ENCODE peak calls at places on chromosomes 5 and 9, in ten cellular contexts. One of them, this sample, is unnamed.

GRCh38 chr5:179827684-179828083 is 7.0 kb downstream of the SQSTM1 start:
- DNase-seq in ovary: peak; percentile 25
- DNase-seq in DMS153: no peak
- DNase-seq in SK-MEL-5: no peak
- DNase-seq in stimulated activated CD8-positive, alpha-beta memory T cell treated with anti-CD3 and anti-CD28 coated beads, Interleukin-4, amount 100 ng/mL, for 1 hour: no peak
- DNase-seq in activated T-helper 9 cell treated with anti-CD3 and anti-CD28 coated beads, Interleukin-2, amount 50 U/mL, for 16 hours: no peak
- DNase-seq in stimulated activated naive B cell treated with anti-CD40 and anti-IgM and Interleukin-4, amounts not matched to agents 10 μg/mL and 1 μg/mL and 100 μg/mL, for 72 hours: peak; percentile 36
- DNase-seq in A172: peak; percentile 88
- DNase-seq in BJ: no peak
- DNase-seq in astrocyte of the spinal cord: peak; percentile 62
- DNase-seq in this sample: no peak

GRCh38 chr9:93948456-93949072 is 6.6 kb downstream of the BARX1 start:
- DNase-seq in stimulated activated CD8-positive, alpha-beta memory T cell treated with anti-CD3 and anti-CD28 coated beads, Interleukin-4, amount 100 ng/mL, for 1 hour: no peak
- DNase-seq in DMS153: no peak
- DNase-seq in A172: no peak
- DNase-seq in BJ: no peak
- DNase-seq in stimulated activated naive B cell treated with anti-CD40 and anti-IgM and Interleukin-4, amounts not matched to agents 10 μg/mL and 1 μg/mL and 100 μg/mL, for 72 hours: no peak
- DNase-seq in activated T-helper 9 cell treated with anti-CD3 and anti-CD28 coated beads, Interleukin-2, amount 50 U/mL, for 16 hours: no peak
- DNase-seq in SK-MEL-5: no peak
- DNase-seq in astrocyte of the spinal cord: no peak
- DNase-seq in ovary: no peak
- DNase-seq in this sample: no peak

GRCh38 chr5:38515648-38516047 is 40.8 kb downstream of the LIFR start:
- DNase-seq in SK-MEL-5: peak; percentile 69
- DNase-seq in astrocyte of the spinal cord: no peak
- DNase-seq in ovary: no peak
- DNase-seq in DMS153: no peak
- DNase-seq in A172: no peak
- DNase-seq in activated T-helper 9 cell treated with anti-CD3 and anti-CD28 coated beads, Interleukin-2, amount 50 U/mL, for 16 hours: no peak
- DNase-seq in stimulated activated CD8-positive, alpha-beta memory T cell treated with anti-CD3 and anti-CD28 coated beads, Interleukin-4, amount 100 ng/mL, for 1 hour: no peak
- DNase-seq in stimulated activated naive B cell treated with anti-CD40 and anti-IgM and Interleukin-4, amounts not matched to agents 10 μg/mL and 1 μg/mL and 100 μg/mL, for 72 hours: no peak
- DNase-seq in BJ: no peak
- DNase-seq in this sample: peak; percentile 13

GRCh38 chr9:85243921-85244320 is 497.8 kb downstream of the AGTPBP1 start:
- DNase-seq in A172: no peak
- DNase-seq in activated T-helper 9 cell treated with anti-CD3 and anti-CD28 coated beads, Interleukin-2, amount 50 U/mL, for 16 hours: no peak
- DNase-seq in astrocyte of the spinal cord: no peak
- DNase-seq in BJ: no peak
- DNase-seq in stimulated activated CD8-positive, alpha-beta memory T cell treated with anti-CD3 and anti-CD28 coated beads, Interleukin-4, amount 100 ng/mL, for 1 hour: no peak
- DNase-seq in SK-MEL-5: no peak
- DNase-seq in DMS153: no peak
- DNase-seq in stimulated activated naive B cell treated with anti-CD40 and anti-IgM and Interleukin-4, amounts not matched to agents 10 μg/mL and 1 μg/mL and 100 μg/mL, for 72 hours: no peak
- DNase-seq in ovary: no peak
- DNase-seq in this sample: no peak

GRCh38 chr9:97848582-97849237 is 4.3 kb upstream of the FOXE1 start:
- DNase-seq in BJ: no peak
- DNase-seq in stimulated activated CD8-positive, alpha-beta memory T cell treated with anti-CD3 and anti-CD28 coated beads, Interleukin-4, amount 100 ng/mL, for 1 hour: no peak
- DNase-seq in activated T-helper 9 cell treated with anti-CD3 and anti-CD28 coated beads, Interleukin-2, amount 50 U/mL, for 16 hours: no peak
- DNase-seq in SK-MEL-5: no peak
- DNase-seq in ovary: no peak
- DNase-seq in DMS153: no peak
- DNase-seq in stimulated activated naive B cell treated with anti-CD40 and anti-IgM and Interleukin-4, amounts not matched to agents 10 μg/mL and 1 μg/mL and 100 μg/mL, for 72 hours: no peak
- DNase-seq in astrocyte of the spinal cord: no peak
- DNase-seq in A172: no peak
- DNase-seq in this sample: no peak

GRCh38 chr9:123561055-123561454 is 205.1 kb downstream of the CRB2 start:
- DNase-seq in DMS153: peak; percentile 87
- DNase-seq in SK-MEL-5: no peak
- DNase-seq in BJ: no peak
- DNase-seq in stimulated activated CD8-positive, alpha-beta memory T cell treated with anti-CD3 and anti-CD28 coated beads, Interleukin-4, amount 100 ng/mL, for 1 hour: no peak
- DNase-seq in activated T-helper 9 cell treated with anti-CD3 and anti-CD28 coated beads, Interleukin-2, amount 50 U/mL, for 16 hours: no peak
- DNase-seq in stimulated activated naive B cell treated with anti-CD40 and anti-IgM and Interleukin-4, amounts not matched to agents 10 μg/mL and 1 μg/mL and 100 μg/mL, for 72 hours: no peak
- DNase-seq in ovary: no peak
- DNase-seq in astrocyte of the spinal cord: no peak
- DNase-seq in A172: no peak
- DNase-seq in this sample: no peak

GRCh38 chr5:176697267-176697928 is 50.1 kb downstream of the TSPAN17 start:
- DNase-seq in stimulated activated CD8-positive, alpha-beta memory T cell treated with anti-CD3 and anti-CD28 coated beads, Interleukin-4, amount 100 ng/mL, for 1 hour: no peak
- DNase-seq in astrocyte of the spinal cord: no peak
- DNase-seq in BJ: no peak
- DNase-seq in ovary: no peak
- DNase-seq in SK-MEL-5: no peak
- DNase-seq in A172: no peak
- DNase-seq in activated T-helper 9 cell treated with anti-CD3 and anti-CD28 coated beads, Interleukin-2, amount 50 U/mL, for 16 hours: no peak
- DNase-seq in stimulated activated naive B cell treated with anti-CD40 and anti-IgM and Interleukin-4, amounts not matched to agents 10 μg/mL and 1 μg/mL and 100 μg/mL, for 72 hours: no peak
- DNase-seq in DMS153: no peak
- DNase-seq in this sample: peak; percentile 49

GRCh38 chr5:151141535-151141934 is 16.0 kb downstream of the ANXA6 start:
- DNase-seq in activated T-helper 9 cell treated with anti-CD3 and anti-CD28 coated beads, Interleukin-2, amount 50 U/mL, for 16 hours: peak; percentile 42
- DNase-seq in SK-MEL-5: no peak
- DNase-seq in DMS153: no peak
- DNase-seq in stimulated activated CD8-positive, alpha-beta memory T cell treated with anti-CD3 and anti-CD28 coated beads, Interleukin-4, amount 100 ng/mL, for 1 hour: peak; percentile 35
- DNase-seq in astrocyte of the spinal cord: peak; percentile 39
- DNase-seq in stimulated activated naive B cell treated with anti-CD40 and anti-IgM and Interleukin-4, amounts not matched to agents 10 μg/mL and 1 μg/mL and 100 μg/mL, for 72 hours: peak; percentile 70
- DNase-seq in ovary: peak; percentile 34
- DNase-seq in A172: peak; percentile 50
- DNase-seq in BJ: no peak
- DNase-seq in this sample: no peak

GRCh38 chr9:116547729-116548426 is 139.2 kb upstream of the TRIM32 start:
- DNase-seq in activated T-helper 9 cell treated with anti-CD3 and anti-CD28 coated beads, Interleukin-2, amount 50 U/mL, for 16 hours: no peak
- DNase-seq in ovary: no peak
- DNase-seq in stimulated activated naive B cell treated with anti-CD40 and anti-IgM and Interleukin-4, amounts not matched to agents 10 μg/mL and 1 μg/mL and 100 μg/mL, for 72 hours: no peak
- DNase-seq in BJ: no peak
- DNase-seq in astrocyte of the spinal cord: no peak
- DNase-seq in A172: no peak
- DNase-seq in DMS153: no peak
- DNase-seq in stimulated activated CD8-positive, alpha-beta memory T cell treated with anti-CD3 and anti-CD28 coated beads, Interleukin-4, amount 100 ng/mL, for 1 hour: no peak
- DNase-seq in SK-MEL-5: no peak
- DNase-seq in this sample: no peak

GRCh38 chr9:129949821-129950220 is 93.2 kb downstream of the FNBP1 start:
- DNase-seq in astrocyte of the spinal cord: no peak
- DNase-seq in stimulated activated naive B cell treated with anti-CD40 and anti-IgM and Interleukin-4, amounts not matched to agents 10 μg/mL and 1 μg/mL and 100 μg/mL, for 72 hours: no peak
- DNase-seq in BJ: no peak
- DNase-seq in A172: no peak
- DNase-seq in stimulated activated CD8-positive, alpha-beta memory T cell treated with anti-CD3 and anti-CD28 coated beads, Interleukin-4, amount 100 ng/mL, for 1 hour: no peak
- DNase-seq in ovary: no peak
- DNase-seq in DMS153: no peak
- DNase-seq in activated T-helper 9 cell treated with anti-CD3 and anti-CD28 coated beads, Interleukin-2, amount 50 U/mL, for 16 hours: no peak
- DNase-seq in SK-MEL-5: no peak
- DNase-seq in this sample: no peak

GRCh38 chr9:118000581-118000980 is 296.4 kb downstream of the TLR4 start:
- DNase-seq in A172: no peak
- DNase-seq in SK-MEL-5: no peak
- DNase-seq in stimulated activated CD8-positive, alpha-beta memory T cell treated with anti-CD3 and anti-CD28 coated beads, Interleukin-4, amount 100 ng/mL, for 1 hour: no peak
- DNase-seq in DMS153: no peak
- DNase-seq in ovary: no peak
- DNase-seq in BJ: no peak
- DNase-seq in activated T-helper 9 cell treated with anti-CD3 and anti-CD28 coated beads, Interleukin-2, amount 50 U/mL, for 16 hours: no peak
- DNase-seq in stimulated activated naive B cell treated with anti-CD40 and anti-IgM and Interleukin-4, amounts not matched to agents 10 μg/mL and 1 μg/mL and 100 μg/mL, for 72 hours: no peak
- DNase-seq in astrocyte of the spinal cord: no peak
- DNase-seq in this sample: no peak

GRCh38 chr9:133657120-133657661 is 21.0 kb downstream of the DBH start:
- DNase-seq in SK-MEL-5: no peak
- DNase-seq in A172: peak; percentile 23
- DNase-seq in BJ: no peak
- DNase-seq in astrocyte of the spinal cord: no peak
- DNase-seq in stimulated activated CD8-positive, alpha-beta memory T cell treated with anti-CD3 and anti-CD28 coated beads, Interleukin-4, amount 100 ng/mL, for 1 hour: no peak
- DNase-seq in stimulated activated naive B cell treated with anti-CD40 and anti-IgM and Interleukin-4, amounts not matched to agents 10 μg/mL and 1 μg/mL and 100 μg/mL, for 72 hours: no peak
- DNase-seq in DMS153: peak; percentile 67
- DNase-seq in activated T-helper 9 cell treated with anti-CD3 and anti-CD28 coated beads, Interleukin-2, amount 50 U/mL, for 16 hours: no peak
- DNase-seq in ovary: peak; percentile 32
- DNase-seq in this sample: peak; percentile 82

GRCh38 chr9:5455181-5455580 is 4.8 kb downstream of the CD274 start:
- DNase-seq in DMS153: no peak
- DNase-seq in stimulated activated CD8-positive, alpha-beta memory T cell treated with anti-CD3 and anti-CD28 coated beads, Interleukin-4, amount 100 ng/mL, for 1 hour: no peak
- DNase-seq in astrocyte of the spinal cord: peak; percentile 58
- DNase-seq in SK-MEL-5: no peak
- DNase-seq in stimulated activated naive B cell treated with anti-CD40 and anti-IgM and Interleukin-4, amounts not matched to agents 10 μg/mL and 1 μg/mL and 100 μg/mL, for 72 hours: no peak
- DNase-seq in ovary: no peak
- DNase-seq in BJ: peak; percentile 28
- DNase-seq in A172: peak; percentile 78
- DNase-seq in activated T-helper 9 cell treated with anti-CD3 and anti-CD28 coated beads, Interleukin-2, amount 50 U/mL, for 16 hours: no peak
- DNase-seq in this sample: no peak

GRCh38 chr5:151733727-151734408 is 24.6 kb downstream of the ATOX1 start:
- DNase-seq in astrocyte of the spinal cord: peak; percentile 64
- DNase-seq in stimulated activated CD8-positive, alpha-beta memory T cell treated with anti-CD3 and anti-CD28 coated beads, Interleukin-4, amount 100 ng/mL, for 1 hour: no peak
- DNase-seq in A172: peak; percentile 95
- DNase-seq in stimulated activated naive B cell treated with anti-CD40 and anti-IgM and Interleukin-4, amounts not matched to agents 10 μg/mL and 1 μg/mL and 100 μg/mL, for 72 hours: no peak
- DNase-seq in DMS153: no peak
- DNase-seq in ovary: no peak
- DNase-seq in activated T-helper 9 cell treated with anti-CD3 and anti-CD28 coated beads, Interleukin-2, amount 50 U/mL, for 16 hours: no peak
- DNase-seq in BJ: no peak
- DNase-seq in SK-MEL-5: no peak
- DNase-seq in this sample: no peak

GRCh38 chr5:130386155-130386554 is 481.9 kb downstream of the CHSY3 start:
- DNase-seq in A172: no peak
- DNase-seq in SK-MEL-5: no peak
- DNase-seq in stimulated activated CD8-positive, alpha-beta memory T cell treated with anti-CD3 and anti-CD28 coated beads, Interleukin-4, amount 100 ng/mL, for 1 hour: no peak
- DNase-seq in ovary: no peak
- DNase-seq in BJ: no peak
- DNase-seq in astrocyte of the spinal cord: no peak
- DNase-seq in DMS153: no peak
- DNase-seq in activated T-helper 9 cell treated with anti-CD3 and anti-CD28 coated beads, Interleukin-2, amount 50 U/mL, for 16 hours: no peak
- DNase-seq in stimulated activated naive B cell treated with anti-CD40 and anti-IgM and Interleukin-4, amounts not matched to agents 10 μg/mL and 1 μg/mL and 100 μg/mL, for 72 hours: no peak
- DNase-seq in this sample: no peak

GRCh38 chr5:15010936-15011335 is 139.4 kb upstream of the ANKH start:
- DNase-seq in astrocyte of the spinal cord: no peak
- DNase-seq in activated T-helper 9 cell treated with anti-CD3 and anti-CD28 coated beads, Interleukin-2, amount 50 U/mL, for 16 hours: no peak
- DNase-seq in ovary: no peak
- DNase-seq in stimulated activated CD8-positive, alpha-beta memory T cell treated with anti-CD3 and anti-CD28 coated beads, Interleukin-4, amount 100 ng/mL, for 1 hour: no peak
- DNase-seq in A172: no peak
- DNase-seq in SK-MEL-5: no peak
- DNase-seq in BJ: no peak
- DNase-seq in stimulated activated naive B cell treated with anti-CD40 and anti-IgM and Interleukin-4, amounts not matched to agents 10 μg/mL and 1 μg/mL and 100 μg/mL, for 72 hours: no peak
- DNase-seq in DMS153: no peak
- DNase-seq in this sample: no peak

GRCh38 chr9:134364391-134365114 is 38.3 kb downstream of the RXRA start:
- DNase-seq in SK-MEL-5: no peak
- DNase-seq in DMS153: no peak
- DNase-seq in activated T-helper 9 cell treated with anti-CD3 and anti-CD28 coated beads, Interleukin-2, amount 50 U/mL, for 16 hours: no peak
- DNase-seq in BJ: no peak
- DNase-seq in stimulated activated naive B cell treated with anti-CD40 and anti-IgM and Interleukin-4, amounts not matched to agents 10 μg/mL and 1 μg/mL and 100 μg/mL, for 72 hours: no peak
- DNase-seq in astrocyte of the spinal cord: no peak
- DNase-seq in ovary: no peak
- DNase-seq in stimulated activated CD8-positive, alpha-beta memory T cell treated with anti-CD3 and anti-CD28 coated beads, Interleukin-4, amount 100 ng/mL, for 1 hour: no peak
- DNase-seq in A172: no peak
- DNase-seq in this sample: no peak

GRCh38 chr5:155885199-155885598 is 441.8 kb upstream of the SGCD start:
- DNase-seq in stimulated activated naive B cell treated with anti-CD40 and anti-IgM and Interleukin-4, amounts not matched to agents 10 μg/mL and 1 μg/mL and 100 μg/mL, for 72 hours: no peak
- DNase-seq in stimulated activated CD8-positive, alpha-beta memory T cell treated with anti-CD3 and anti-CD28 coated beads, Interleukin-4, amount 100 ng/mL, for 1 hour: no peak
- DNase-seq in astrocyte of the spinal cord: no peak
- DNase-seq in ovary: no peak
- DNase-seq in DMS153: no peak
- DNase-seq in activated T-helper 9 cell treated with anti-CD3 and anti-CD28 coated beads, Interleukin-2, amount 50 U/mL, for 16 hours: no peak
- DNase-seq in A172: no peak
- DNase-seq in BJ: no peak
- DNase-seq in SK-MEL-5: no peak
- DNase-seq in this sample: peak; percentile 31

GRCh38 chr9:71895122-71895521 is 15.9 kb downstream of the ABHD17B start:
- DNase-seq in ovary: no peak
- DNase-seq in astrocyte of the spinal cord: no peak
- DNase-seq in A172: no peak
- DNase-seq in stimulated activated CD8-positive, alpha-beta memory T cell treated with anti-CD3 and anti-CD28 coated beads, Interleukin-4, amount 100 ng/mL, for 1 hour: no peak
- DNase-seq in stimulated activated naive B cell treated with anti-CD40 and anti-IgM and Interleukin-4, amounts not matched to agents 10 μg/mL and 1 μg/mL and 100 μg/mL, for 72 hours: no peak
- DNase-seq in activated T-helper 9 cell treated with anti-CD3 and anti-CD28 coated beads, Interleukin-2, amount 50 U/mL, for 16 hours: no peak
- DNase-seq in DMS153: no peak
- DNase-seq in BJ: no peak
- DNase-seq in SK-MEL-5: no peak
- DNase-seq in this sample: no peak

GRCh38 chr5:112634166-112634565 is 103.5 kb upstream of the APC start:
- DNase-seq in SK-MEL-5: no peak
- DNase-seq in stimulated activated naive B cell treated with anti-CD40 and anti-IgM and Interleukin-4, amounts not matched to agents 10 μg/mL and 1 μg/mL and 100 μg/mL, for 72 hours: no peak
- DNase-seq in ovary: no peak
- DNase-seq in A172: no peak
- DNase-seq in astrocyte of the spinal cord: no peak
- DNase-seq in activated T-helper 9 cell treated with anti-CD3 and anti-CD28 coated beads, Interleukin-2, amount 50 U/mL, for 16 hours: no peak
- DNase-seq in stimulated activated CD8-positive, alpha-beta memory T cell treated with anti-CD3 and anti-CD28 coated beads, Interleukin-4, amount 100 ng/mL, for 1 hour: no peak
- DNase-seq in DMS153: no peak
- DNase-seq in BJ: no peak
- DNase-seq in this sample: no peak

GRCh38 chr9:101727621-101728524 is 10.6 kb downstream of the GRIN3A start:
- DNase-seq in activated T-helper 9 cell treated with anti-CD3 and anti-CD28 coated beads, Interleukin-2, amount 50 U/mL, for 16 hours: no peak
- DNase-seq in ovary: no peak
- DNase-seq in stimulated activated naive B cell treated with anti-CD40 and anti-IgM and Interleukin-4, amounts not matched to agents 10 μg/mL and 1 μg/mL and 100 μg/mL, for 72 hours: no peak
- DNase-seq in A172: peak; percentile 30
- DNase-seq in astrocyte of the spinal cord: peak; percentile 4
- DNase-seq in SK-MEL-5: peak; percentile 57
- DNase-seq in stimulated activated CD8-positive, alpha-beta memory T cell treated with anti-CD3 and anti-CD28 coated beads, Interleukin-4, amount 100 ng/mL, for 1 hour: no peak
- DNase-seq in DMS153: no peak
- DNase-seq in BJ: no peak
- DNase-seq in this sample: peak; percentile 61

GRCh38 chr5:79774171-79774854 is 84.7 kb downstream of the CMYA5 start:
- DNase-seq in SK-MEL-5: peak; percentile 58
- DNase-seq in DMS153: no peak
- DNase-seq in A172: no peak
- DNase-seq in stimulated activated CD8-positive, alpha-beta memory T cell treated with anti-CD3 and anti-CD28 coated beads, Interleukin-4, amount 100 ng/mL, for 1 hour: no peak
- DNase-seq in BJ: no peak
- DNase-seq in stimulated activated naive B cell treated with anti-CD40 and anti-IgM and Interleukin-4, amounts not matched to agents 10 μg/mL and 1 μg/mL and 100 μg/mL, for 72 hours: no peak
- DNase-seq in ovary: no peak
- DNase-seq in astrocyte of the spinal cord: peak; percentile 23
- DNase-seq in activated T-helper 9 cell treated with anti-CD3 and anti-CD28 coated beads, Interleukin-2, amount 50 U/mL, for 16 hours: no peak
- DNase-seq in this sample: no peak

GRCh38 chr9:134484479-134484878 is 157.1 kb upstream of the COL5A1 start:
- DNase-seq in ovary: no peak
- DNase-seq in stimulated activated naive B cell treated with anti-CD40 and anti-IgM and Interleukin-4, amounts not matched to agents 10 μg/mL and 1 μg/mL and 100 μg/mL, for 72 hours: no peak
- DNase-seq in A172: no peak
- DNase-seq in DMS153: no peak
- DNase-seq in stimulated activated CD8-positive, alpha-beta memory T cell treated with anti-CD3 and anti-CD28 coated beads, Interleukin-4, amount 100 ng/mL, for 1 hour: no peak
- DNase-seq in astrocyte of the spinal cord: no peak
- DNase-seq in SK-MEL-5: no peak
- DNase-seq in BJ: no peak
- DNase-seq in activated T-helper 9 cell treated with anti-CD3 and anti-CD28 coated beads, Interleukin-2, amount 50 U/mL, for 16 hours: no peak
- DNase-seq in this sample: no peak